ENCODE peak calls at places on chromosome 21, in five cellular contexts. V is GM04504; I is stimulated activated naive CD4-positive, alpha-beta T cell; D is stimulated activated CD4-positive, alpha-beta T cell treated with anti-CD3 and anti-CD28 coated beads, Interleukin-1b, Interleukin-23, amount 100 ng/mL, for 48 hours; O is LoVo. G is an unnamed sample.

GRCh38 chr21:42423685-42424084 is 20.0 kb downstream of the UBASH3A start:
- DNase-seq in V (no peak), I (no peak), D (no peak), O (no peak), G (no peak)

GRCh38 chr21:38126677-38127271 is 130.0 kb upstream of the KCNJ15 start:
- DNase-seq in O (peak; percentile 61), V (peak; percentile 10), I (peak; percentile 5), D (peak; percentile 59), G (no peak)

GRCh38 chr21:43903451-43904091 is 38.5 kb downstream of the AGPAT3 start:
- DNase-seq in V (no peak), O (no peak), I (no peak), D (no peak), G (no peak)

GRCh38 chr21:32534113-32534512 is 51.2 kb downstream of the TCP10L start:
- DNase-seq in V (no peak), I (no peak), O (no peak), D (no peak), G (no peak)

GRCh38 chr21:42992943-42993712 is 18.8 kb downstream of the PKNOX1 start:
- DNase-seq in O (no peak), D (no peak), V (no peak), I (no peak), G (no peak)

GRCh38 chr21:32207096-32207716 is 71.6 kb downstream of the MIS18A start:
- DNase-seq in D (no peak), O (no peak), I (no peak), V (no peak), G (no peak)

GRCh38 chr21:41612674-41613250 is 104.8 kb upstream of the TMPRSS2 start:
- DNase-seq in V (peak; percentile 99), I (peak; percentile 1), O (peak; percentile 57), D (peak; percentile 10), G (peak; percentile 79)

GRCh38 chr21:42096593-42096992 is 25.5 kb downstream of the UMODL1 start:
- DNase-seq in V (no peak), I (no peak), O (no peak), D (no peak), G (no peak)

GRCh38 chr21:25898671-25899070 is 163.9 kb downstream of the GABPA start:
- DNase-seq in D (no peak), I (no peak), V (no peak), O (no peak), G (no peak)

GRCh38 chr21:28758883-28759242 is 233.8 kb downstream of the LTN1 start:
- DNase-seq in O (no peak), I (no peak), D (no peak), V (no peak), G (no peak)

GRCh38 chr21:43643193-43643592 is 16.1 kb downstream of the HSF2BP start:
- DNase-seq in V (no peak), D (no peak), O (no peak), I (no peak), G (no peak)

GRCh38 chr21:35801388-35801787 is 258.9 kb downstream of the SETD4 start:
- DNase-seq in O (no peak), V (no peak), D (no peak), I (no peak), G (no peak)

GRCh38 chr21:26887241-26887640 is 42.0 kb upstream of the ADAMTS1 start:
- DNase-seq in I (no peak), O (no peak), D (no peak), V (no peak), G (no peak)

GRCh38 chr21:34702341-34702807 is 33.6 kb downstream of the CLIC6 start:
- DNase-seq in I (no peak), V (peak; percentile 91), O (no peak), D (no peak), G (peak; percentile 48)

GRCh38 chr21:20443558-20444155 is 554.6 kb upstream of the NCAM2 start:
- DNase-seq in O (peak; percentile 3), I (no peak), V (no peak), D (no peak), G (no peak)

GRCh38 chr21:28308516-28308915 is 684.2 kb downstream of the LTN1 start:
- DNase-seq in D (no peak), O (no peak), V (no peak), I (no peak), G (no peak)

GRCh38 chr21:38712076-38712475 is 93.7 kb upstream of the ETS2 start:
- DNase-seq in O (peak; percentile 44), V (peak; percentile 22), D (no peak), I (no peak), G (peak; percentile 32)

GRCh38 chr21:40043423-40043822 is 176.2 kb downstream of the PCP4 start:
- DNase-seq in V (no peak), D (no peak), O (no peak), I (no peak), G (no peak)

G was measured in HFF-Myc.